ENCODE peak calls at places on chromosomes 5 and 9, in seven cellular contexts. W, D, T, H, K, Y and Z are unnamed samples.

GRCh38 chr5:53019320-53019719 is 30.2 kb downstream of the ITGA2 start:
- DNase-seq in Y (no peak), W (peak), K (no peak), D (peak), H (peak), T (peak), Z (peak)

GRCh38 chr9:70826562-70826961 is 294.9 kb downstream of the TRPM3 start:
- DNase-seq in H (no peak), D (no peak), K (no peak), Y (no peak), W (no peak), T (no peak), Z (no peak)

GRCh38 chr9:87516222-87516930 is 18.7 kb downstream of the DAPK1 start:
- DNase-seq in T (peak), K (peak), Y (peak), H (no peak), W (peak), D (no peak), Z (no peak)

GRCh38 chr5:179260324-179261070 is 84.8 kb downstream of the ADAMTS2 start:
- DNase-seq in K (no peak), Y (no peak), T (no peak), D (no peak), H (no peak), W (no peak), Z (no peak)

GRCh38 chr5:3394877-3395599 is 200.6 kb upstream of the IRX1 start:
- DNase-seq in W (no peak), D (no peak), T (no peak), Y (no peak), K (no peak), H (no peak), Z (no peak)

GRCh38 chr5:150498501-150498900 is 9.4 kb upstream of the NDST1 start:
- DNase-seq in H (no peak), Y (no peak), K (no peak), T (no peak), W (no peak), D (no peak), Z (no peak)

GRCh38 chr5:24789631-24790354 is 145.0 kb upstream of the CDH10 start:
- DNase-seq in H (no peak), D (no peak), K (no peak), W (peak), Y (no peak), T (no peak), Z (peak)

GRCh38 chr9:109801484-109801883 is 21.5 kb downstream of the PALM2AKAP2 start:
- DNase-seq in T (no peak), H (no peak), K (no peak), W (no peak), D (no peak), Y (no peak), Z (no peak)

GRCh38 chr9:37100750-37101149 is 19.6 kb upstream of the ZCCHC7 start:
- DNase-seq in T (no peak), H (no peak), Y (no peak), D (no peak), W (no peak), K (no peak), Z (no peak)

GRCh38 chr9:37926737-37927590 is 23.0 kb upstream of the SLC25A51 start:
- DNase-seq in D (no peak), Y (peak), W (no peak), H (no peak), T (no peak), K (no peak), Z (no peak)

GRCh38 chr5:134837530-134838181 is 8.1 kb upstream of the C5orf24 start:
- DNase-seq in K (no peak), D (peak), H (no peak), T (no peak), W (peak), Y (no peak), Z (no peak)

GRCh38 chr5:174159327-174160247 is 114.1 kb downstream of the NSG2 start:
- DNase-seq in H (peak), W (no peak), K (peak), T (no peak), D (no peak), Y (no peak), Z (peak)

GRCh38 chr5:179549973-179550510 is 312 bp upstream of the RUFY1 start:
- DNase-seq in K (no peak), D (no peak), Y (no peak), W (peak), T (no peak), H (no peak), Z (peak)

GRCh38 chr5:87949665-87950640 is 318.7 kb downstream of the TMEM161B start:
- DNase-seq in Y (no peak), W (no peak), T (no peak), D (no peak), K (no peak), H (no peak), Z (no peak)

GRCh38 chr9:116646661-116647514 is 40.2 kb upstream of the TRIM32 start:
- DNase-seq in H (peak), Y (peak), T (peak), W (peak), D (peak), K (no peak), Z (peak)

GRCh38 chr9:134585021-134585561 is 56.5 kb upstream of the COL5A1 start:
- DNase-seq in K (no peak), T (no peak), D (no peak), Y (no peak), H (no peak), W (no peak), Z (no peak)

GRCh38 chr9:7782390-7783120 is 17.0 kb downstream of the DMAC1 start:
- DNase-seq in D (no peak), H (no peak), W (no peak), K (no peak), T (no peak), Y (no peak), Z (no peak)

GRCh38 chr5:93723005-93723404 is 18.4 kb downstream of the POU5F2 start:
- DNase-seq in H (peak), D (peak), T (peak), Y (no peak), K (no peak), W (no peak), Z (peak)

GRCh38 chr5:118791986-118792734 is 196.2 kb downstream of the DTWD2 start:
- DNase-seq in H (peak), K (no peak), D (peak), W (peak), T (peak), Y (peak), Z (peak)

GRCh38 chr5:170655920-170656319 is 127.6 kb upstream of the GABRP start:
- DNase-seq in H (no peak), W (no peak), D (no peak), K (no peak), T (no peak), Y (no peak), Z (no peak)

GRCh38 chr9:15837079-15837679 is 284.3 kb downstream of the CCDC171 start:
- DNase-seq in K (no peak), H (peak), D (peak), T (peak), W (peak), Y (peak), Z (peak)
- TF ChIP-seq CTCF in K (peak), H (peak), D (peak), T (peak), W (peak), Y (peak), Z (peak)

GRCh38 chr5:172389578-172390112 is 64.7 kb downstream of the SH3PXD2B start:
- DNase-seq in T (peak), H (no peak), W (no peak), D (no peak), Y (no peak), K (no peak), Z (no peak)
- TF ChIP-seq CTCF in T (no peak), H (no peak), W (no peak), D (no peak), Y (no peak), K (no peak), Z (peak)

DNA sequence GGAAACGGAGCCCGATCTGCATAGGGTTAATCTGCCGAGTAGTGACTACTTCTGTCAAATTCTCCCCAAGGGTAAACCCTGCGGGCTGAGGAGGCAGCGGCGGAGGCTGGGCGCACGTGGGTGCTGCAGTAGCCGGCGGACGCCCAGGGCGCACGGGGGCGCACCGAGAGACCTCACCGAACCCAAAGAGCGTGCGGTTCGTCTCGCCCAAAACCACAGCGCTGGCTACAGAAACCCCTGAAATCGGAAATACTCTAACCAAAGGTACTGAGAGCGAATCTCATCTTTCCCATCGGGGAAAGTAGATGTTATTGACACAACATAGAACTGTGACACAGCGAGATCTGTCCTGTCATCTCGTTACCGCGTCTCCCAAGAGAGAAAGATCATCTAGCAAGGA is 56.0 kb upstream of the SHC3 start:
- DNase-seq in D (peak), Y (peak), H (peak), K (peak), T (peak), W (peak), Z (no peak)
- TF ChIP-seq CTCF in D (peak), Y (peak), H (no peak), K (no peak), T (no peak), W (no peak), Z (no peak)

DNA sequence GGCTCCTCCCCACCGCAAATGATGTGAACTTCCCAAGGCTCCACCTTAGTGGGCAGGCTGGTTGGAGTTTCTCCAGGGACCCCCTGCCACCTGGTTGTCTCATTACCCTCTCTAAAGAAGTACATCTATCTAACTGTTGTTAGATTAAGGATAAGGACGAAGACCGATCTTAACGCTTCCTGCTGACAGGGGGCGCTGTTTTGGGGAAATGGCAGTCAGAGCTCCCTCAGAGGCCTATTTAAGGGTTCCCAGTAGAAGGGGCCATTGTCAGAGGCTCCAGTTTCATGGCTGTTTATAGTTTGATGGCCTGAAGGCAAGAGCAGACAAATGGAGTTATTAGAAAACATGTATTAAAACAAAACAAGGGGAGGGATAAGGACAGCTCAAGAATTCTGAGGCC is 100.1 kb downstream of the SPEF2 start:
- DNase-seq in D (no peak), Y (no peak), T (no peak), K (no peak), W (no peak), H (no peak), Z (no peak)
- TF ChIP-seq CTCF in D (no peak), Y (no peak), T (no peak), K (no peak), W (no peak), H (no peak), Z (no peak)

GRCh38 chr9:22228542-22228941 is 218.1 kb upstream of the DMRTA1 start:
- DNase-seq in H (no peak), W (peak), K (no peak), D (peak), T (no peak), Y (no peak), Z (peak)
- TF ChIP-seq CTCF in H (peak), W (peak), K (no peak), D (peak), T (no peak), Y (no peak), Z (peak)

GRCh38 chr5:78050888-78051287 is 243.6 kb downstream of the AP3B1 start:
- DNase-seq in W (no peak), H (peak), T (no peak), Y (no peak), K (no peak), D (peak), Z (peak)

GRCh38 chr5:78046006-78046405 is 248.5 kb downstream of the AP3B1 start:
- DNase-seq in Y (no peak), T (no peak), H (no peak), W (no peak), D (no peak), K (no peak), Z (no peak)
- TF ChIP-seq CTCF in Y (no peak), T (no peak), H (no peak), W (no peak), D (no peak), K (no peak), Z (no peak)

DNA sequence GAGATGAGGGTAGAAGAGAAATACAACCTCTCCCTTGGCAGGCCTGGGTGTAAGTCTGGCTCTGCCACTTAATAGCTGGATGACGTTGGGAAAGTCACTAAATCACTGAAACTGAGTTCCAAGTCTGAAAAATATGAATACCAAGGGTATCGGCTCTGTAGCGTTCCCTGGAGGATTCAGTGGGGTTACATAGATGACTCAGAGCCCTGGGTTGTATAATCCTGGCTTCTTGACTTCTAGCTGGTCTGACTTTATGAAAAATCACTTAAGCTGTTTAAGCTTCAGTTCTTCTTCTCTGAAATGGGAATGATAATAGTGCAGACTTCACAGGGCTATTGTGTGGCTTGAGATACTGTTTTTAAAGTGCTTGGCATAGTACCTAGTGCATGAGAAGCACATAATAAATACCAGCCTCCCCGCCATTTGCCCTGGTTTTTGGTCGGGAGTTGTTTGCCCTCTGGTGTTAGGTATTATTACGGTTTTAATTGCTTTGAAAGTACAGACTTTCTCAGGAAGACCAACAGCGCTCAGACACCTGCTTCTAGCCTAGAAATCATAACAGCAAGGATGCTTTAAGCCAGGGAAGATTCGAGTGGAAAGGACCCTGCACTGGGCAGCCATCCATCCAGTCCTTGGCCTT is 43.0 kb downstream of the CYFIP2 start:
- DNase-seq in T (no peak), K (no peak), D (no peak), Y (peak), W (peak), H (no peak), Z (peak)
- TF ChIP-seq CTCF in T (no peak), K (no peak), D (no peak), Y (no peak), W (peak), H (peak), Z (peak)

DNA sequence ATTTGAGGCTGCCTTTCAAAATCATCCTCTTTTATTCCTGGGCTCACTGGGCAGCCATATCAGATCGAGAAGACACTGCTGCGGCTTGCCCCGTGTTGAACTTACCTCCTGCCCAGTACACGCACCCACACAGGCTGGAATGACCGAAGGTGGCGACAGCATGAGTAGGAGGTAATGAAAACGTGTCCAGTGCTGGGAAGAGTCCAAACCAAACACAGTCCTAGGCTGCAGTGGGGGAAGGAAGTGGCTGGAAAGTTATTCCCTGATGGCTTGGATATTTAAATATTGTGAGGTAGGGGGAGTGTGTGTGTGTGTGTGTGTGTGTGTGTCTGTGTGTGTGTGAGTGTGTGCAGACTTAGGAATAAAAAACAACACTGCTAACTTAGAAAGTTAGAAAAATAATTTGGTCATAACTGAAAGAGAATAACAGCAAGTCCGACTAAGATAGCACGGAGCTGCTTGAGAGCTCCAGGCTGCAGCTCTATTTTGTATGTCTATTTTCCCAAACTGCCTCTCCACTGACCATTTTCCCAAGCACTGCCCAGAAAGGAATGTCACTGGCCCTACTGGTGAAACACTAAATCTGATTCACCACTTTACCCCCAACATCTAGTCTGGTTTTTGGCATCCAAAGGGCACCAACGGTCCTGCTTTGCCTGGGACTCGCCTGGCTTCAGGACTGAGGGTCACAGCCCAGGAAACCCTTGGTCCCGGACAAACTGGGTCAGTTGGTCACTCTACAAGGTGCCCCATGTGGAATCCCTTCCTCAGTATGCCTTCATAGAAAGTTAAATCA is 41.2 kb downstream of the ANKH start:
- DNase-seq in D (no peak), H (peak), Y (no peak), K (no peak), W (no peak), T (peak), Z (no peak)
- TF ChIP-seq CTCF in D (no peak), H (no peak), Y (no peak), K (no peak), W (no peak), T (no peak), Z (no peak)

GRCh38 chr5:131225282-131225974 is 38.4 kb upstream of the CDC42SE2 start:
- DNase-seq in W (no peak), T (no peak), Y (no peak), H (no peak), D (no peak), K (no peak), Z (no peak)

GRCh38 chr5:131222731-131223130 is 41.1 kb upstream of the CDC42SE2 start:
- DNase-seq in D (no peak), T (no peak), K (no peak), W (no peak), Y (no peak), H (no peak), Z (no peak)

GRCh38 chr5:131226899-131227298 is 37.0 kb upstream of the CDC42SE2 start:
- DNase-seq in Y (no peak), H (no peak), D (peak), W (peak), K (no peak), T (no peak), Z (no peak)

GRCh38 chr5:131223751-131224386 is 40.0 kb upstream of the CDC42SE2 start:
- DNase-seq in D (no peak), T (no peak), H (no peak), K (no peak), Y (no peak), W (no peak), Z (no peak)

GRCh38 chr5:131224387-131225191 is 39.3 kb upstream of the CDC42SE2 start:
- DNase-seq in H (no peak), T (no peak), K (peak), D (no peak), W (no peak), Y (no peak), Z (no peak)
- TF ChIP-seq CTCF in H (no peak), T (no peak), K (no peak), D (no peak), W (no peak), Y (no peak), Z (no peak)

DNA sequence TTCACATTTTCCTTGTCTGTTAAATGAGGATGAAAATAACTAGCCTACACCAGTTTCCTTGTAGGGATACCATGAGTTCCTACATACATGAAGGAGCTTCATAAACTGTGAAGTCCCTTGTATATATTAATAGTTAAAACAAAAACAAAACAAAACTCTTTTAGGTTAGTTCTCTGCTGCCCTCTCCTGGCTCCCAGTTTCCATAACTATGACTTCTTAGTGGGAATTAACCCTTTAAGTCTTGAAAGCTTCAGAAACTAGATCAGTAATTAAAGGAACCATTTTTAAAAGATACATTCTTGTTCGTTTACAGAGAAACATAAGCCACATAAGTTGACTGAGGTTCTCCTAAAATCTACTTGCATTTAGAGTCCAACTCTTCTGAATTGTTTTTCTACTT is 500.0 kb upstream of the C9orf72 start:
- DNase-seq in H (peak), W (peak), K (no peak), T (peak), D (peak), Y (peak), Z (peak)
- TF ChIP-seq CTCF in H (peak), W (no peak), K (peak), T (peak), D (peak), Y (peak), Z (peak)